ENCODE peak calls at places on chromosomes 7 and 10, in five cellular contexts. One of them, this sample, is unnamed.

GRCh38 chr7:137994091-137994688 is 7.7 kb downstream of the CREB3L2 start:
- DNase-seq in cardiac fibroblast: peak; percentile 32
- DNase-seq in cardiac muscle cell: peak; percentile 50
- DNase-seq in HFF-Myc: no peak
- DNase-seq in BJ: no peak
- DNase-seq in this sample: no peak

GRCh38 chr10:26367771-26368170 is 70.4 kb upstream of the APBB1IP start:
- DNase-seq in cardiac fibroblast: peak; percentile 28
- DNase-seq in cardiac muscle cell: peak; percentile 32
- DNase-seq in HFF-Myc: peak; percentile 0
- DNase-seq in BJ: no peak
- DNase-seq in this sample: peak; percentile 13

GRCh38 chr10:109966961-109967738 is 40.6 kb upstream of the ADD3 start:
- DNase-seq in cardiac fibroblast: peak; percentile 68
- DNase-seq in cardiac muscle cell: peak; percentile 83
- DNase-seq in HFF-Myc: no peak
- DNase-seq in BJ: no peak
- DNase-seq in this sample: no peak

GRCh38 chr10:25017247-25017590 is 807 bp downstream of the THNSL1 start:
- DNase-seq in cardiac fibroblast: no peak
- DNase-seq in cardiac muscle cell: peak; percentile 29
- DNase-seq in HFF-Myc: no peak
- DNase-seq in BJ: no peak
- DNase-seq in this sample: no peak

GRCh38 chr7:139541600-139542307 is 18.3 kb downstream of the CLEC2L start:
- DNase-seq in cardiac fibroblast: no peak
- DNase-seq in cardiac muscle cell: no peak
- DNase-seq in HFF-Myc: no peak
- DNase-seq in BJ: no peak
- DNase-seq in this sample: no peak

GRCh38 chr10:29323387-29323786 is 34.5 kb downstream of the LYZL1 start:
- DNase-seq in cardiac fibroblast: no peak
- DNase-seq in cardiac muscle cell: no peak
- DNase-seq in HFF-Myc: no peak
- DNase-seq in BJ: no peak
- DNase-seq in this sample: no peak

GRCh38 chr10:48457949-48458661 is 146.8 kb downstream of the ARHGAP22 start:
- DNase-seq in cardiac fibroblast: no peak
- DNase-seq in cardiac muscle cell: no peak
- DNase-seq in HFF-Myc: no peak
- DNase-seq in BJ: no peak
- DNase-seq in this sample: no peak

GRCh38 chr10:79384773-79385391 is 37.6 kb downstream of the PPIF start:
- DNase-seq in cardiac fibroblast: no peak
- DNase-seq in cardiac muscle cell: no peak
- DNase-seq in HFF-Myc: no peak
- DNase-seq in BJ: no peak
- DNase-seq in this sample: no peak

GRCh38 chr7:82605247-82605864 is 161.8 kb upstream of the CACNA2D1 start:
- DNase-seq in cardiac fibroblast: peak; percentile 73
- DNase-seq in cardiac muscle cell: peak; percentile 72
- DNase-seq in HFF-Myc: no peak
- DNase-seq in BJ: peak; percentile 1
- DNase-seq in this sample: peak; percentile 31

GRCh38 chr7:89357121-89357520 is 561.6 kb upstream of the TEX47 start:
- DNase-seq in cardiac fibroblast: no peak
- DNase-seq in cardiac muscle cell: no peak
- DNase-seq in HFF-Myc: no peak
- DNase-seq in BJ: no peak
- DNase-seq in this sample: no peak

GRCh38 chr7:128921866-128922440 is 11.4 kb upstream of the KCP start:
- DNase-seq in cardiac fibroblast: no peak
- DNase-seq in cardiac muscle cell: no peak
- DNase-seq in HFF-Myc: no peak
- DNase-seq in BJ: no peak
- DNase-seq in this sample: no peak

GRCh38 chr7:23422384-23422783 is 47.9 kb downstream of the IGF2BP3 start:
- DNase-seq in cardiac fibroblast: no peak
- DNase-seq in cardiac muscle cell: no peak
- DNase-seq in HFF-Myc: no peak
- DNase-seq in BJ: no peak
- DNase-seq in this sample: no peak

GRCh38 chr7:77349141-77349540 is 67.0 kb downstream of the GSAP start:
- DNase-seq in cardiac fibroblast: no peak
- DNase-seq in cardiac muscle cell: peak; percentile 60
- DNase-seq in HFF-Myc: no peak
- DNase-seq in BJ: no peak
- DNase-seq in this sample: no peak
- TF ChIP-seq CTCF in cardiac fibroblast: peak; percentile 5
- TF ChIP-seq CTCF in cardiac muscle cell: peak; percentile 14
- TF ChIP-seq CTCF in HFF-Myc: no peak
- TF ChIP-seq CTCF in BJ: no peak
- TF ChIP-seq CTCF in this sample: no peak

GRCh38 chr7:80644054-80644453 is 5.6 kb downstream of the CD36 start:
- DNase-seq in cardiac fibroblast: no peak
- DNase-seq in cardiac muscle cell: no peak
- DNase-seq in HFF-Myc: no peak
- DNase-seq in BJ: no peak
- DNase-seq in this sample: no peak

GRCh38 chr7:80643336-80643925 is 5.0 kb downstream of the CD36 start:
- DNase-seq in cardiac fibroblast: no peak
- DNase-seq in cardiac muscle cell: no peak
- DNase-seq in HFF-Myc: no peak
- DNase-seq in BJ: no peak
- DNase-seq in this sample: no peak

GRCh38 chr7:80642871-80643270 is 4.4 kb downstream of the CD36 start:
- DNase-seq in cardiac fibroblast: no peak
- DNase-seq in cardiac muscle cell: no peak
- DNase-seq in HFF-Myc: no peak
- DNase-seq in BJ: no peak
- DNase-seq in this sample: no peak

GRCh38 chr7:80640841-80641240 is 2.4 kb downstream of the CD36 start:
- DNase-seq in cardiac fibroblast: peak; percentile 71
- DNase-seq in cardiac muscle cell: peak; percentile 46
- DNase-seq in HFF-Myc: no peak
- DNase-seq in BJ: no peak
- DNase-seq in this sample: peak; percentile 18

DNA sequence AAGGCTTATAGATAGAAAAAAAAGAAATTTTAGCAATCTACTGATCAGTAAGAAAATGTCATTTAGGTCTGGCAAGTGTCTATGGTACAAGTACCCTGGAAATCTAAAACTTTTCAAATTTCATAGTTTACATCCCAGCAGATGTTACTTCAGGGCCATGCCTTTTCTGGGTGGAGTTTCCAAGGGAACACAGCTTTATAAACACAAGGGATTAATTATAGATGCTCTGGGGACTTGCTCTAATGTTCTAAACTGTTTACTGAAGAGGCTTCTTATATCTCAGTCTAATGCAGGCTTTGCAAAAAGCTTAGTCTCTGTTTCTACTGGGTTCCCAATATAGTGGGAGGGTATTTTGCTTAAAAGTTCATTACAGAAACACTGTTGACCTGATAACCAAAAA is 3.1 kb downstream of the CD36 start:
- DNase-seq in cardiac fibroblast: peak; percentile 30
- DNase-seq in cardiac muscle cell: no peak
- DNase-seq in HFF-Myc: peak; percentile 63
- DNase-seq in BJ: no peak
- DNase-seq in this sample: no peak
- H3K4me3 ChIP-seq in cardiac fibroblast: no peak overlapping the region
- H3K4me3 ChIP-seq in cardiac muscle cell: no peak overlapping the region
- H3K4me3 ChIP-seq in HFF-Myc: no peak overlapping the region
- H3K4me3 ChIP-seq in BJ: no peak overlapping the region
- H3K4me3 ChIP-seq in this sample: no peak overlapping the region

DNA sequence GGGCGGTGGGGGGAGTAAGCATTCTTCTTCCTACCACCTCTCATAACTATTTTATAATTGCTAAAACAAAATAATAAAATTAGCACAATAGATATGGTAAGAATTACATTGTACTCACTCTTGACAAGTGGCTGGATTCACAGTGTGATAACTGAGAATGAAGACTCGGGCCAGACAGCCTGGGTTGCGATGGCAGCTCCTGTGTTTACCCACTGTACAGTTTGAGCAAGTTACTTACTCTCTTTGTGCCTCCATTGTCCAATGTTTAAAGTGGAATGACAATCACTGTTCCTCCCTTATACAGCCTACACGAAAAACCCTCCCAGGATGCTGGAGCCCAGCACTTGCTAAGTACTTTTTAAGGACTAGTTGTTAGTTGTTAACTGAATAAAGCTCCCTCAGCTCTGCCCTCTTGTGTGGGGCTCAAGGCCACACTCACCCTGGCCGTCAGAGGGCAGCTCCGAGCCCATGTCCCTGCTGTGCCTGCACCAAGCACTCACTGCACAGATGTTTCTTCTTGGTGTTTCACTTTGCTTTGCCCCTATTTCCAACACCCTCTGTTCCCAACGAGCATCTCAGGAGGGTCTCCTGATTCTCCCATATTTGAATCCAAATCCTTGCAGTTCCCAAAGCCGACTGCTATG is 56.4 kb upstream of the NPS start:
- DNase-seq in cardiac fibroblast: no peak
- DNase-seq in cardiac muscle cell: no peak
- DNase-seq in HFF-Myc: no peak
- DNase-seq in BJ: no peak
- DNase-seq in this sample: no peak
- TF ChIP-seq CTCF in cardiac fibroblast: peak; percentile 22
- TF ChIP-seq CTCF in cardiac muscle cell: peak; percentile 10
- TF ChIP-seq CTCF in HFF-Myc: peak; percentile 49
- TF ChIP-seq CTCF in BJ: peak; percentile 16
- TF ChIP-seq CTCF in this sample: no peak

GRCh38 chr7:84196007-84196551 is 1.5 kb upstream of the SEMA3A start:
- DNase-seq in cardiac fibroblast: peak; percentile 59
- DNase-seq in cardiac muscle cell: peak; percentile 66
- DNase-seq in HFF-Myc: no peak
- DNase-seq in BJ: no peak
- DNase-seq in this sample: no peak
- H3K4me3 ChIP-seq in cardiac fibroblast: peak overlapping the region; percentile 25
- H3K4me3 ChIP-seq in cardiac muscle cell: peak overlapping the region; percentile 56
- H3K4me3 ChIP-seq in HFF-Myc: peak overlapping the region; percentile 8
- H3K4me3 ChIP-seq in BJ: peak overlapping the region; percentile 27
- H3K4me3 ChIP-seq in this sample: peak overlapping the region; percentile 3

GRCh38 chr10:111323567-111323966 is 246.7 kb downstream of the ADRA2A start:
- DNase-seq in cardiac fibroblast: peak; percentile 9
- DNase-seq in cardiac muscle cell: no peak
- DNase-seq in HFF-Myc: no peak
- DNase-seq in BJ: no peak
- DNase-seq in this sample: no peak
- TF ChIP-seq CTCF in cardiac fibroblast: no peak
- TF ChIP-seq CTCF in cardiac muscle cell: no peak
- TF ChIP-seq CTCF in HFF-Myc: no peak
- TF ChIP-seq CTCF in BJ: peak; percentile 28
- TF ChIP-seq CTCF in this sample: no peak

DNA sequence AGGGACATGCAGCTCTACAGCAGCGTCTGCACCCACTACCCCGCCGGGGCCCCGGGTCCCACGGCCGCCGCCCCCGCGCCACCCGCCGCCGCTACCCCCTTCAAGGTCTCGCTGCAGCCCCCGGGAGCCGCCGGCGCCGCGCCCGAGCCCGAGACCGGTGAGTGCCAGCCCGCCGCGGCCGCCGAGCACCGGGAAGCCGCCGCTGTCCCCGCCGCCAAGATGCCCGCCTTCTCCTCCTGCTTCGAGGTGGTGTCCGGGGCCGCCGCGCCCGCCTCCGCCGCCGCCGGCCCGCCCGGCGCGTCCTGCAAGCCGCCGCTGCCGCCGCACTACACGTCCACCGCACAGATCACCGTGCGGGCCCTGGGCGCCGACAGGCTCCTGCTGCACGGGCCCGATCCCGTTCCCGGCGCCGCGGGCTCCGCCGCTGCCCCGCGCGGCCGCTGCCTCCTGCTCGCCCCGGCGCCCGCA is 611 bp downstream of the OTUD1 start:
- DNase-seq in cardiac fibroblast: peak; percentile 14
- DNase-seq in cardiac muscle cell: peak; percentile 37
- DNase-seq in HFF-Myc: no peak
- DNase-seq in BJ: no peak
- DNase-seq in this sample: no peak
- H3K4me3 ChIP-seq in cardiac fibroblast: peak overlapping the region; percentile 54
- H3K4me3 ChIP-seq in cardiac muscle cell: peak overlapping the region; percentile 98
- H3K4me3 ChIP-seq in HFF-Myc: peak overlapping the region; percentile 53
- H3K4me3 ChIP-seq in BJ: peak overlapping the region; percentile 77
- H3K4me3 ChIP-seq in this sample: peak overlapping the region; percentile 59

DNA sequence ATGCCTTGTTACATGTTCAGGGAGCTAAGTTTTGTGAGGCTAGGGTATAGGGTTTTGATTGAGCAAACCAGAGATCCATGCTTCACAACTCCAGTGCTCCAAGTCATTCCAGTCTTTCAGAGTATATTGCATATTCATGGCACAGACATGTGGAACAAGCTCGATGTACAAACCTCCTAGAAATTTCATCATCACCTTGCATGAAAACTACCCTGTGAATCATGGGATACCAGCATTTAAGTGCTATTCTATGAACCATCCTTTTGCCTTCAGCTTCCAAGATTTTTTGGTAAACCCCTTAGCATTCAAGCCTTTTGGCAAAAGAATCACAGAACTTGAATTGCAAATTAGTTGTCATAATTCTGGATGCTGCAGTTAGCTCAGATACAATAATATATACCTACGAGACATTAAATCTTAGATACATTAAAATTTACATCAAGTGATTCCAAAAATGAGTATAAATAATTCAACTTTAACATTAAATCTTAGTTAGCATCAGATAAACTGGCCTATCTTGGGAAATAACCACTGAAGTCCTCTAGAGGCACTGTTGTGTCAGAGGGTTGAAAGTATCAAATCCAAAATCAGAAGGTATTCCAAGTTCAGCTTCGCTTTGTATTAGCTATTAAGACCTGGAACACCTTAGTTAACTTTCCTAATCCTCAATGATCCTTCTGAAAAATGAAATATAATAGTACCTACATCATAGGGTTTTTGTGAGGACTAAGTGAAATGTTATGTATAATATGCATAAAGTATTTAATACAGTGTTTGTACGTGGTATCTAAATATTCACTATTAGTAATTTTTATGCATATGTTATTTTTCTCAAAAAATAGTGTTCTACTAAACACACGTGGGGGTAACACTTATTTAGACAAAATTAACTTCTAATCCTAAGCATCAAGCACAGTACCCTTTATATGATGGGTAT is 55.5 kb upstream of the CABCOCO1 start:
- DNase-seq in cardiac fibroblast: peak; percentile 38
- DNase-seq in cardiac muscle cell: no peak
- DNase-seq in HFF-Myc: no peak
- DNase-seq in BJ: no peak
- DNase-seq in this sample: no peak
- TF ChIP-seq CTCF in cardiac fibroblast: peak; percentile 64
- TF ChIP-seq CTCF in cardiac muscle cell: peak; percentile 59
- TF ChIP-seq CTCF in HFF-Myc: peak; percentile 44
- TF ChIP-seq CTCF in BJ: peak; percentile 45
- TF ChIP-seq CTCF in this sample: peak; percentile 43

GRCh38 chr10:51073035-51073434 is 1.3 kb upstream of the PRKG1 start:
- DNase-seq in cardiac fibroblast: no peak
- DNase-seq in cardiac muscle cell: no peak
- DNase-seq in HFF-Myc: no peak
- DNase-seq in BJ: no peak
- DNase-seq in this sample: no peak
- H3K4me3 ChIP-seq in cardiac fibroblast: peak overlapping the region; percentile 72
- H3K4me3 ChIP-seq in cardiac muscle cell: no peak overlapping the region
- H3K4me3 ChIP-seq in HFF-Myc: peak overlapping the region; percentile 81
- H3K4me3 ChIP-seq in BJ: no peak overlapping the region
- H3K4me3 ChIP-seq in this sample: peak overlapping the region; percentile 68

GRCh38 chr7:116249969-116250553 is 39.7 kb downstream of the TES start:
- DNase-seq in cardiac fibroblast: peak; percentile 78
- DNase-seq in cardiac muscle cell: peak; percentile 72
- DNase-seq in HFF-Myc: no peak
- DNase-seq in BJ: no peak
- DNase-seq in this sample: no peak
- TF ChIP-seq CTCF in cardiac fibroblast: peak; percentile 78
- TF ChIP-seq CTCF in cardiac muscle cell: peak; percentile 61
- TF ChIP-seq CTCF in HFF-Myc: peak; percentile 61
- TF ChIP-seq CTCF in BJ: peak; percentile 67
- TF ChIP-seq CTCF in this sample: peak; percentile 68